ENCODE peak calls at places on chromosomes 12 and 14, in nine cellular contexts. J, X, L, S, C, Y, I, M and R are unnamed samples.

GRCh38 chr12:6608592-6609311 is 1.6 kb upstream of the CHD4 start:
- DNase-seq in Y (peak; percentile 39), L (no peak), J (no peak), X (no peak), S (peak; percentile 41), I (no peak), M (no peak), C (no peak), R (no peak)

GRCh38 chr12:100174506-100174905 is 26.1 kb upstream of the ACTR6 start:
- DNase-seq in C (no peak), I (no peak), S (no peak), X (no peak), Y (no peak), J (no peak), M (no peak), L (no peak), R (no peak)

GRCh38 chr12:67484788-67485480 is 163.6 kb upstream of the DYRK2 start:
- DNase-seq in L (no peak), X (no peak), Y (no peak), S (no peak), C (no peak), I (no peak), M (no peak), J (no peak), R (no peak)

GRCh38 chr12:67910360-67911292 is 78.6 kb upstream of the IFNG-AS1 start:
- DNase-seq in S (no peak), C (no peak), Y (no peak), L (no peak), M (no peak), J (no peak), I (no peak), X (no peak), R (no peak)

GRCh38 chr14:53534841-53535240 is 381.7 kb upstream of the DDHD1 start:
- DNase-seq in M (no peak), Y (no peak), X (no peak), J (no peak), C (no peak), S (no peak), I (no peak), L (no peak), R (no peak)

GRCh38 chr14:90281766-90282165 is 25.4 kb downstream of the PSMC1 start:
- DNase-seq in X (no peak), I (no peak), Y (no peak), M (no peak), C (no peak), J (no peak), S (no peak), L (no peak), R (no peak)

GRCh38 chr12:57110189-57111045 is 745 bp downstream of the STAT6 start:
- DNase-seq in Y (peak; percentile 47), S (peak; percentile 59), C (peak; percentile 79), X (no peak), M (peak; percentile 70), L (peak; percentile 84), I (peak; percentile 86), J (peak; percentile 67), R (peak; percentile 93)

GRCh38 chr12:2960996-2961616 is 1.9 kb downstream of the TEAD4 start:
- DNase-seq in I (no peak), Y (no peak), X (no peak), C (no peak), L (no peak), M (no peak), J (no peak), S (no peak), R (no peak)